ENCODE peak calls at places on chromosome 22, in eight cellular contexts. W is ACHN; S is HEK293T; O is hypothalamus; A is stimulated activated CD4-positive, alpha-beta T cell treated with anti-CD3 and anti-CD28 coated beads, Interleukin-15, amount 100 ng/mL, for 1 hour; Y is NCI-H460; Q is bronchial epithelial cell; B is kidney. D is an unnamed sample.
A peak's percentile ranks its signal among the peaks of the same experiment; 100 is the strongest.

GRCh38 chr22:34414467-34415440 is 494.5 kb upstream of the LARGE1 start:
- DNase-seq in A (no peak), B (no peak), O (no peak), W (peak; percentile 80), S (peak; percentile 63), Y (peak; percentile 14), Q (peak; percentile 61), D (peak; percentile 4)

GRCh38 chr22:35769974-35770373 is 52.3 kb downstream of the APOL5 start:
- DNase-seq in A (no peak), S (no peak), Q (no peak), W (no peak), O (no peak), B (no peak), Y (no peak), D (no peak)

GRCh38 chr22:24208012-24208749 is 26.9 kb downstream of the SUSD2 start:
- DNase-seq in A (no peak), B (no peak), S (no peak), Q (peak; percentile 99), O (no peak), W (no peak), Y (peak; percentile 91), D (peak; percentile 95)

GRCh38 chr22:50076646-50077624 is 8.3 kb downstream of the MLC1 start:
- DNase-seq in W (no peak), Y (no peak), S (no peak), O (no peak), Q (no peak), A (no peak), B (peak; percentile 58), D (no peak)

GRCh38 chr22:22103078-22103593 is 120.5 kb upstream of the TOP3B start:
- DNase-seq in S (peak; percentile 63), A (no peak), W (peak; percentile 19), O (no peak), Q (no peak), B (no peak), Y (no peak), D (peak; percentile 21)

GRCh38 chr22:44783581-44783980 is 31.2 kb downstream of the ARHGAP8 start:
- DNase-seq in B (no peak), Q (no peak), A (no peak), Y (no peak), W (no peak), S (no peak), O (no peak), D (no peak)

GRCh38 chr22:31302021-31302420 is 9.7 kb upstream of the PIK3IP1 start:
- DNase-seq in A (no peak), B (no peak), Y (no peak), W (no peak), O (no peak), Q (no peak), S (no peak), D (no peak)

GRCh38 chr22:45784357-45785277 is 113.0 kb downstream of the ATXN10 start:
- DNase-seq in W (peak; percentile 61), A (no peak), O (no peak), Q (no peak), S (no peak), B (no peak), Y (no peak), D (no peak)

GRCh38 chr22:42134033-42135020 is 3.7 kb upstream of the CYP2D6 start:
- DNase-seq in B (peak; percentile 70), S (no peak), Y (no peak), A (no peak), W (no peak), Q (peak; percentile 25), O (no peak), D (no peak)

GRCh38 chr22:19686946-19687345 is 27.4 kb upstream of the SEPTIN5 start:
- DNase-seq in Y (no peak), Q (no peak), O (no peak), S (no peak), W (no peak), A (no peak), B (no peak), D (no peak)

GRCh38 chr22:19626666-19627065 is 87.6 kb upstream of the SEPTIN5 start:
- DNase-seq in O (no peak), W (no peak), Y (no peak), B (no peak), A (no peak), S (no peak), Q (no peak), D (no peak)

GRCh38 chr22:50089231-50090140 is at the start of gene MOV10L1:
- DNase-seq in W (no peak), B (no peak), S (no peak), A (no peak), O (no peak), Q (no peak), Y (no peak), D (no peak)

GRCh38 chr22:24566899-24567511 is 11.2 kb downstream of the SNRPD3 start:
- DNase-seq in A (no peak), O (no peak), Y (no peak), W (no peak), B (no peak), S (no peak), Q (no peak), D (no peak)

GRCh38 chr22:50027639-50028537 is 15.3 kb upstream of the IL17REL start:
- DNase-seq in Q (no peak), W (no peak), Y (no peak), A (no peak), O (no peak), B (peak; percentile 87), S (no peak), D (no peak)

GRCh38 chr22:49044091-49044490 is 783.6 kb downstream of the BRD1 start:
- DNase-seq in W (no peak), S (no peak), O (no peak), Q (no peak), A (no peak), B (no peak), Y (no peak), D (no peak)

GRCh38 chr22:38180841-38181452 is 683 bp downstream of the PLA2G6 start:
- DNase-seq in O (peak; percentile 70), A (no peak), Y (no peak), W (peak; percentile 33), S (no peak), B (peak; percentile 81), Q (peak; percentile 77), D (no peak)

GRCh38 chr22:46091277-46091977 is 58.9 kb upstream of the PPARA start:
- DNase-seq in Y (no peak), W (no peak), B (peak; percentile 50), A (no peak), Q (no peak), O (no peak), S (no peak), D (no peak)

GRCh38 chr22:45083659-45084305 is 74.0 kb upstream of the PHF21B start:
- DNase-seq in A (no peak), O (no peak), B (no peak), W (peak; percentile 22), Y (no peak), Q (peak; percentile 77), S (no peak), D (no peak)

GRCh38 chr22:46969961-46970360 is 207.5 kb downstream of the TBC1D22A start:
- DNase-seq in A (no peak), B (no peak), Y (no peak), Q (no peak), W (no peak), O (no peak), S (no peak), D (no peak)

GRCh38 chr22:42857845-42858481 is 890 bp upstream of the ARFGAP3 start:
- DNase-seq in Y (no peak), B (no peak), S (no peak), O (peak; percentile 7), W (no peak), Q (no peak), A (no peak), D (no peak)

GRCh38 chr22:24060375-24060788 is 49.3 kb downstream of the CABIN1 start:
- DNase-seq in S (no peak), O (no peak), B (no peak), Y (no peak), Q (peak; percentile 75), W (peak; percentile 25), A (no peak), D (no peak)

D was measured in HCT116.